ENCODE peak calls at places on chromosomes 5 and 9, in four cellular contexts. One of them, this sample, is unnamed.

GRCh38 chr5:139808481-139809330 is 13.1 kb downstream of the PSD2 start:
- DNase-seq in heart left ventricle: peak
- DNase-seq in astrocyte of the cerebellum: no peak
- DNase-seq in heart right ventricle: peak
- DNase-seq in this sample: peak

GRCh38 chr9:105295986-105296385 is 51.5 kb downstream of the SLC44A1 start:
- DNase-seq in heart left ventricle: no peak
- DNase-seq in heart right ventricle: no peak
- DNase-seq in astrocyte of the cerebellum: no peak
- DNase-seq in this sample: peak

GRCh38 chr5:142433526-142434321 is 108.9 kb upstream of the SPRY4 start:
- DNase-seq in heart left ventricle: no peak
- DNase-seq in heart right ventricle: no peak
- DNase-seq in astrocyte of the cerebellum: peak
- DNase-seq in this sample: peak

GRCh38 chr9:131676431-131676972 is 63.4 kb downstream of the RAPGEF1 start:
- DNase-seq in heart right ventricle: no peak
- DNase-seq in astrocyte of the cerebellum: no peak
- DNase-seq in heart left ventricle: no peak
- DNase-seq in this sample: no peak

GRCh38 chr5:58060971-58061370 is 398.9 kb downstream of the PLK2 start:
- DNase-seq in astrocyte of the cerebellum: no peak
- DNase-seq in heart right ventricle: no peak
- DNase-seq in heart left ventricle: no peak
- DNase-seq in this sample: peak

GRCh38 chr5:95838001-95838520 is 15.5 kb upstream of the GLRX start:
- DNase-seq in heart left ventricle: no peak
- DNase-seq in heart right ventricle: no peak
- DNase-seq in astrocyte of the cerebellum: no peak
- DNase-seq in this sample: no peak

GRCh38 chr5:39543335-39543734 is 118.6 kb upstream of the DAB2 start:
- DNase-seq in heart right ventricle: no peak
- DNase-seq in heart left ventricle: no peak
- DNase-seq in astrocyte of the cerebellum: no peak
- DNase-seq in this sample: peak

GRCh38 chr5:61048534-61048933 is 103.5 kb downstream of the NDUFAF2 start:
- DNase-seq in astrocyte of the cerebellum: peak
- DNase-seq in heart right ventricle: no peak
- DNase-seq in heart left ventricle: no peak
- DNase-seq in this sample: peak

GRCh38 chr9:15277400-15278137 is 29.4 kb downstream of the TTC39B start:
- DNase-seq in heart right ventricle: no peak
- DNase-seq in astrocyte of the cerebellum: peak
- DNase-seq in heart left ventricle: no peak
- DNase-seq in this sample: peak

GRCh38 chr5:169302491-169303118 is 1.7 kb upstream of the SLIT3 start:
- DNase-seq in heart left ventricle: peak
- DNase-seq in astrocyte of the cerebellum: peak
- DNase-seq in heart right ventricle: peak
- DNase-seq in this sample: peak

GRCh38 chr5:66498791-66499207 is 97.4 kb upstream of the MAST4 start:
- DNase-seq in heart left ventricle: peak
- DNase-seq in heart right ventricle: no peak
- DNase-seq in astrocyte of the cerebellum: no peak
- DNase-seq in this sample: peak

GRCh38 chr9:36194326-36195000 is 3.7 kb downstream of the CLTA start:
- DNase-seq in astrocyte of the cerebellum: no peak
- DNase-seq in heart right ventricle: no peak
- DNase-seq in heart left ventricle: no peak
- DNase-seq in this sample: no peak

GRCh38 chr5:174624754-174625506 is 99.5 kb upstream of the MSX2 start:
- DNase-seq in heart left ventricle: no peak
- DNase-seq in heart right ventricle: no peak
- DNase-seq in astrocyte of the cerebellum: no peak
- DNase-seq in this sample: no peak

GRCh38 chr5:27472000-27472763 is 433.8 kb upstream of the CDH9 start:
- DNase-seq in heart right ventricle: no peak
- DNase-seq in heart left ventricle: no peak
- DNase-seq in astrocyte of the cerebellum: no peak
- DNase-seq in this sample: peak
- H3K4me3 ChIP-seq in heart right ventricle: no peak
- H3K4me3 ChIP-seq in heart left ventricle: no peak
- H3K4me3 ChIP-seq in astrocyte of the cerebellum: no peak
- H3K4me3 ChIP-seq in this sample: no peak

GRCh38 chr9:93276973-93277372 is 93.0 kb downstream of the WNK2 start:
- DNase-seq in heart right ventricle: no peak
- DNase-seq in heart left ventricle: no peak
- DNase-seq in astrocyte of the cerebellum: no peak
- DNase-seq in this sample: peak
- TF ChIP-seq CTCF in heart right ventricle: no peak
- TF ChIP-seq CTCF in heart left ventricle: no peak
- TF ChIP-seq CTCF in astrocyte of the cerebellum: no peak
- TF ChIP-seq CTCF in this sample: no peak

GRCh38 chr9:89442016-89442415 is 55.9 kb downstream of the SEMA4D start:
- DNase-seq in heart left ventricle: no peak
- DNase-seq in astrocyte of the cerebellum: no peak
- DNase-seq in heart right ventricle: no peak
- DNase-seq in this sample: no peak
- H3K4me3 ChIP-seq in heart left ventricle: no peak
- H3K4me3 ChIP-seq in astrocyte of the cerebellum: no peak
- H3K4me3 ChIP-seq in heart right ventricle: no peak
- H3K4me3 ChIP-seq in this sample: no peak

GRCh38 chr9:136372561-136373299 is 739 bp downstream of the CARD9 start:
- DNase-seq in astrocyte of the cerebellum: peak
- DNase-seq in heart right ventricle: peak
- DNase-seq in heart left ventricle: peak
- DNase-seq in this sample: peak
- TF ChIP-seq CTCF in astrocyte of the cerebellum: no peak
- TF ChIP-seq CTCF in heart right ventricle: no peak
- TF ChIP-seq CTCF in heart left ventricle: no peak
- TF ChIP-seq CTCF in this sample: peak

DNA sequence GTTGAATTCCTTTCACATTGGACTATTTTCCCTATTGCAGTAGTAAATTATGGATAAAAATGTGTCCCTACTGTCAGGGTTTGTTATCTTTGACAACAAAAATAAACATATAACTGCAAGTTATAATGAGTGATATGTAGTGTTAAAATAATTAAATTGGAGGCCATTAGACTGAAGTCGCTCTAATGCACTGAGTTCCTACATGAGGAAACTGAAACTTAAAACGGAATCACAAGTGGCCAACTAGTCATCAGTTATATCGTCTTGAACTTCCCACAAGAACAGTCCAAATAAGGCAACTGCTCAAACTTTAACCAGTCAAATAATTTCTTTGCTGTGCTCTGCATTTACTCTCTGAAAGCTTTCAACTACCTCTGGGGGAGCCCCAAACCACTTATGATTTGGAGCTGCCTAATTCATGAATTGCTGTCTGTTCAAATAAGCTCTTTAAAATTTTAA is 2.1 kb upstream of the IFT74 start:
- DNase-seq in heart right ventricle: no peak
- DNase-seq in astrocyte of the cerebellum: no peak
- DNase-seq in heart left ventricle: no peak
- DNase-seq in this sample: no peak
- H3K4me3 ChIP-seq in heart right ventricle: no peak
- H3K4me3 ChIP-seq in astrocyte of the cerebellum: no peak
- H3K4me3 ChIP-seq in heart left ventricle: no peak
- H3K4me3 ChIP-seq in this sample: no peak

GRCh38 chr5:177446184-177447065 is at the start of gene PRR7:
- DNase-seq in astrocyte of the cerebellum: no peak
- DNase-seq in heart right ventricle: peak
- DNase-seq in heart left ventricle: peak
- DNase-seq in this sample: peak
- TF ChIP-seq CTCF in astrocyte of the cerebellum: no peak
- TF ChIP-seq CTCF in heart right ventricle: no peak
- TF ChIP-seq CTCF in heart left ventricle: no peak
- TF ChIP-seq CTCF in this sample: no peak

This sample was measured in fibroblast of mammary gland.